ENCODE peak calls at places on chromosomes 16 and 17, in four cellular contexts. One of them, this sample, is unnamed.

GRCh38 chr17:11340798-11341197 is 99.8 kb downstream of the SHISA6 start:
- DNase-seq in endodermal cell: no peak
- DNase-seq in cardiac muscle cell: no peak
- DNase-seq in GM12865: no peak
- DNase-seq in this sample: no peak

GRCh38 chr17:61409301-61410099 is 9.9 kb downstream of the TBX2 start:
- DNase-seq in endodermal cell: peak; percentile 87
- DNase-seq in cardiac muscle cell: peak; percentile 86
- DNase-seq in GM12865: peak; percentile 58
- DNase-seq in this sample: no peak

GRCh38 chr16:51125992-51126391 is 25.1 kb downstream of the SALL1 start:
- DNase-seq in endodermal cell: peak; percentile 73
- DNase-seq in cardiac muscle cell: no peak
- DNase-seq in GM12865: no peak
- DNase-seq in this sample: no peak

GRCh38 chr17:40809721-40810421 is 10.1 kb upstream of the KRT28 start:
- DNase-seq in endodermal cell: no peak
- DNase-seq in cardiac muscle cell: no peak
- DNase-seq in GM12865: no peak
- DNase-seq in this sample: no peak

GRCh38 chr17:17236295-17237025 is 508 bp downstream of the FLCN start:
- DNase-seq in endodermal cell: no peak
- DNase-seq in cardiac muscle cell: no peak
- DNase-seq in GM12865: peak; percentile 13
- DNase-seq in this sample: no peak

GRCh38 chr17:50059759-50060273 is 3.9 kb downstream of the ITGA3 start:
- DNase-seq in endodermal cell: peak; percentile 44
- DNase-seq in cardiac muscle cell: no peak
- DNase-seq in GM12865: no peak
- DNase-seq in this sample: no peak

GRCh38 chr16:9901-10665 is 43.3 kb downstream of the POLR3K start:
- DNase-seq in endodermal cell: no peak
- DNase-seq in cardiac muscle cell: no peak
- DNase-seq in GM12865: no peak
- DNase-seq in this sample: no peak

GRCh38 chr17:13038931-13039665 is 21.3 kb upstream of the ELAC2 start:
- DNase-seq in endodermal cell: no peak
- DNase-seq in cardiac muscle cell: no peak
- DNase-seq in GM12865: no peak
- DNase-seq in this sample: no peak

GRCh38 chr17:917391-917811 is 62.2 kb downstream of the NXN start:
- DNase-seq in endodermal cell: no peak
- DNase-seq in cardiac muscle cell: no peak
- DNase-seq in GM12865: no peak
- DNase-seq in this sample: no peak

GRCh38 chr16:50680907-50681885 is at the start of gene SNX20:
- DNase-seq in endodermal cell: peak; percentile 32
- DNase-seq in cardiac muscle cell: no peak
- DNase-seq in GM12865: peak; percentile 83
- DNase-seq in this sample: no peak

GRCh38 chr17:83109793-83110645 is 30.6 kb downstream of the METRNL start:
- DNase-seq in endodermal cell: no peak
- DNase-seq in cardiac muscle cell: peak; percentile 73
- DNase-seq in GM12865: no peak
- DNase-seq in this sample: no peak

GRCh38 chr16:672371-672770 is 3.1 kb upstream of the RHBDL1 start:
- DNase-seq in endodermal cell: no peak
- DNase-seq in cardiac muscle cell: no peak
- DNase-seq in GM12865: no peak
- DNase-seq in this sample: no peak

GRCh38 chr17:79925242-79925957 is 86.2 kb upstream of the CBX4 start:
- DNase-seq in endodermal cell: peak; percentile 78
- DNase-seq in cardiac muscle cell: no peak
- DNase-seq in GM12865: no peak
- DNase-seq in this sample: no peak

GRCh38 chr17:44362964-44363612 is 565 bp downstream of the FAM171A2 start:
- DNase-seq in endodermal cell: peak; percentile 82
- DNase-seq in cardiac muscle cell: peak; percentile 53
- DNase-seq in GM12865: no peak
- DNase-seq in this sample: no peak

GRCh38 chr17:27747462-27748359 is 52.6 kb downstream of the NOS2 start:
- DNase-seq in endodermal cell: peak; percentile 91
- DNase-seq in cardiac muscle cell: no peak
- DNase-seq in GM12865: no peak
- DNase-seq in this sample: no peak

GRCh38 chr17:3635474-3636153 is 436 bp downstream of the SHPK start:
- DNase-seq in endodermal cell: no peak
- DNase-seq in cardiac muscle cell: no peak
- DNase-seq in GM12865: peak; percentile 63
- DNase-seq in this sample: no peak

GRCh38 chr16:83802559-83802958 is 5.2 kb upstream of the HSBP1 start:
- DNase-seq in endodermal cell: peak; percentile 70
- DNase-seq in cardiac muscle cell: no peak
- DNase-seq in GM12865: no peak
- DNase-seq in this sample: no peak

GRCh38 chr17:58966208-58966607 is 140.5 kb downstream of the TRIM37 start:
- DNase-seq in endodermal cell: no peak
- DNase-seq in cardiac muscle cell: no peak
- DNase-seq in GM12865: no peak
- DNase-seq in this sample: no peak

GRCh38 chr16:78501744-78502143 is 402.3 kb downstream of the WWOX start:
- DNase-seq in endodermal cell: no peak
- DNase-seq in cardiac muscle cell: no peak
- DNase-seq in GM12865: no peak
- DNase-seq in this sample: no peak

GRCh38 chr17:1714980-1715802 is 5.0 kb upstream of the TLCD2 start:
- DNase-seq in endodermal cell: peak; percentile 94
- DNase-seq in cardiac muscle cell: peak; percentile 72
- DNase-seq in GM12865: no peak
- DNase-seq in this sample: no peak

GRCh38 chr16:17313085-17313611 is 157.6 kb downstream of the XYLT1 start:
- DNase-seq in endodermal cell: no peak
- DNase-seq in cardiac muscle cell: no peak
- DNase-seq in GM12865: no peak
- DNase-seq in this sample: no peak

GRCh38 chr17:77744268-77744988 is 214.1 kb upstream of the TNRC6C start:
- DNase-seq in endodermal cell: peak; percentile 36
- DNase-seq in cardiac muscle cell: no peak
- DNase-seq in GM12865: no peak
- DNase-seq in this sample: no peak

GRCh38 chr17:76150712-76151622 is 9.9 kb upstream of the FOXJ1 start:
- DNase-seq in endodermal cell: peak; percentile 42
- DNase-seq in cardiac muscle cell: no peak
- DNase-seq in GM12865: no peak
- DNase-seq in this sample: no peak

GRCh38 chr17:56679148-56679766 is 85.8 kb downstream of the NOG start:
- DNase-seq in endodermal cell: peak; percentile 66
- DNase-seq in cardiac muscle cell: peak; percentile 66
- DNase-seq in GM12865: no peak
- DNase-seq in this sample: no peak

GRCh38 chr16:67949645-67950044 is 5.7 kb upstream of the LCAT start:
- DNase-seq in endodermal cell: no peak
- DNase-seq in cardiac muscle cell: no peak
- DNase-seq in GM12865: no peak
- DNase-seq in this sample: no peak

GRCh38 chr17:7355053-7355452 is at the start of gene TMEM95:
- DNase-seq in endodermal cell: no peak
- DNase-seq in cardiac muscle cell: no peak
- DNase-seq in GM12865: no peak
- DNase-seq in this sample: no peak

GRCh38 chr17:47423406-47424295 is 99.9 kb downstream of the EFCAB13 start:
- DNase-seq in endodermal cell: peak; percentile 87
- DNase-seq in cardiac muscle cell: peak; percentile 15
- DNase-seq in GM12865: peak; percentile 7
- DNase-seq in this sample: no peak

GRCh38 chr16:27811881-27812280 is 251.6 kb downstream of the GSG1L start:
- DNase-seq in endodermal cell: peak; percentile 3
- DNase-seq in cardiac muscle cell: no peak
- DNase-seq in GM12865: no peak
- DNase-seq in this sample: no peak

GRCh38 chr17:57396515-57396921 is 140.2 kb downstream of the MSI2 start:
- DNase-seq in endodermal cell: no peak
- DNase-seq in cardiac muscle cell: peak; percentile 15
- DNase-seq in GM12865: no peak
- DNase-seq in this sample: no peak

GRCh38 chr17:65794572-65794971 is 233.1 kb upstream of the AXIN2 start:
- DNase-seq in endodermal cell: peak; percentile 78
- DNase-seq in cardiac muscle cell: peak; percentile 37
- DNase-seq in GM12865: peak; percentile 31
- DNase-seq in this sample: no peak

GRCh38 chr16:16780588-16780987 is 401.6 kb downstream of the NPIPA7 start:
- DNase-seq in endodermal cell: peak; percentile 74
- DNase-seq in cardiac muscle cell: no peak
- DNase-seq in GM12865: no peak
- DNase-seq in this sample: no peak

GRCh38 chr17:36094746-36095145 is 4.8 kb upstream of the CCL3 start:
- DNase-seq in endodermal cell: no peak
- DNase-seq in cardiac muscle cell: no peak
- DNase-seq in GM12865: peak; percentile 30
- DNase-seq in this sample: no peak

GRCh38 chr16:396605-397004 is 394 bp upstream of the NME4 start:
- DNase-seq in endodermal cell: peak; percentile 83
- DNase-seq in cardiac muscle cell: peak; percentile 68
- DNase-seq in GM12865: peak; percentile 59
- DNase-seq in this sample: no peak

GRCh38 chr17:81481011-81481799 is 31.4 kb downstream of the ACTG1 start:
- DNase-seq in endodermal cell: peak; percentile 81
- DNase-seq in cardiac muscle cell: peak; percentile 88
- DNase-seq in GM12865: no peak
- DNase-seq in this sample: no peak
- TF ChIP-seq CTCF in endodermal cell: no peak
- TF ChIP-seq CTCF in cardiac muscle cell: no peak
- TF ChIP-seq CTCF in GM12865: no peak
- TF ChIP-seq CTCF in this sample: no peak

DNA sequence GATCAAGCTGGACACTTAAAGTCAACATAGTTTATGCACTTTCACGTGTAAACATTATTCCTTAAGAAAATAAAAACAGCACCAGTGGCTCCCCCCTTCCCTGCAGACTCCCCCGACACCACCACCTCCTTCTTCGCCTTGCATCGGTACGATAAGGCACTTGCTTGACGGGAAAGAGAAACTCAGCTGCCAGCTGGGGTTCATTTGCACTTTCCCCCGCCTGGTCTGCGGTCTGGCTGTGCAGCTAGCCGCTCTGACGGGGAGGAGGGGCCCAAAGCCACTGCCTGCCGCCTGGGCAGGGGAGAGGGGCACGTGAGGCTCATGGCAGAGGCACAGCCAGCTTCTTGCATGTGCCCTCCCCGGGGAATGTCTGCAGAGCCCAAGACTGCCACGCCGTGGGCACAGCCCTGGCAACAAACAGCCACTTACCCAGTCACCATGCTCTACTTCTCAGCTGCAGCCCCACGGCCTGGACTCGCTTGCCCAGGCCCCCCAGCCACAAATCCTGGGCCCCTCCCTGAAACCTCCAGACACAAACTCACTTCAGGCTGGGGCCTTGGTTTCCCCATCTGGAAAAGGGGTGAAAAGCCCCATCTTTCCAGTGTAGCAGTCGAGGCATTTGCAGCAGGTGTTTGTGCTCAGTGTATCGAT is 16.5 kb upstream of the PRM1 start:
- DNase-seq in endodermal cell: peak; percentile 82
- DNase-seq in cardiac muscle cell: peak; percentile 69
- DNase-seq in GM12865: peak; percentile 93
- DNase-seq in this sample: peak; percentile 71
- H3K4me3 ChIP-seq in endodermal cell: no peak overlapping the region
- H3K4me3 ChIP-seq in cardiac muscle cell: no peak overlapping the region
- H3K4me3 ChIP-seq in GM12865: peak overlapping the region; percentile 37
- H3K4me3 ChIP-seq in this sample: peak overlapping the region; percentile 15

DNA sequence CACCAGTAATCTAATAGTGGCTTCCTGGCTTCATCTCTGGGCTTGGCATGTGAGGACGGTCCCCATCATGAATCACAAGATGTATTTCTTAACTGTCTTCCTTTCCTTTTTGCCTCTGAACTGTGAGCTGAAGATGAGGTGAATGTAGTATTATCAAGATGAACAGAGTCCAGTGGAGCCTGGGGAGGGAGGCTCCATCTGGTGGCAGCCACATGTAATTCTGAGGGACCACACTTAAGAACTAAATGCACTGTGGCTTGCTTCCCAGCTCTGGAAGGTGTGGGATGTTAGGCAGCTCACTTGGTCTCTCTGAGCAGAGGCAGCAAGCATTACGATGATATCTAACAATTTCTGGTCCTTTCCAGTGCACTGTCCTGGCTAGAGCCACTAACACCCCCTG is 354.9 kb upstream of the ASIC2 start:
- DNase-seq in endodermal cell: peak; percentile 71
- DNase-seq in cardiac muscle cell: peak; percentile 43
- DNase-seq in GM12865: peak; percentile 37
- DNase-seq in this sample: no peak
- TF ChIP-seq CTCF in endodermal cell: peak; percentile 82
- TF ChIP-seq CTCF in cardiac muscle cell: peak; percentile 24
- TF ChIP-seq CTCF in GM12865: peak; percentile 54
- TF ChIP-seq CTCF in this sample: peak; percentile 60

GRCh38 chr17:8628172-8628571 is 2.4 kb downstream of the MYH10 start:
- DNase-seq in endodermal cell: no peak
- DNase-seq in cardiac muscle cell: peak; percentile 35
- DNase-seq in GM12865: no peak
- DNase-seq in this sample: no peak
- H3K4me3 ChIP-seq in endodermal cell: peak overlapping the region; percentile 82
- H3K4me3 ChIP-seq in cardiac muscle cell: peak overlapping the region; percentile 79
- H3K4me3 ChIP-seq in GM12865: no peak overlapping the region
- H3K4me3 ChIP-seq in this sample: no peak overlapping the region

GRCh38 chr17:68794636-68795503 is 160.3 kb downstream of the ABCA8 start:
- DNase-seq in endodermal cell: no peak
- DNase-seq in cardiac muscle cell: no peak
- DNase-seq in GM12865: peak; percentile 41
- DNase-seq in this sample: no peak
- TF ChIP-seq CTCF in endodermal cell: peak; percentile 58
- TF ChIP-seq CTCF in cardiac muscle cell: peak; percentile 48
- TF ChIP-seq CTCF in GM12865: peak; percentile 18
- TF ChIP-seq CTCF in this sample: peak; percentile 32

GRCh38 chr17:39486242-39486641 is 25.0 kb downstream of the CDK12 start:
- DNase-seq in endodermal cell: no peak
- DNase-seq in cardiac muscle cell: no peak
- DNase-seq in GM12865: no peak
- DNase-seq in this sample: no peak
- H3K4me3 ChIP-seq in endodermal cell: no peak overlapping the region
- H3K4me3 ChIP-seq in cardiac muscle cell: no peak overlapping the region
- H3K4me3 ChIP-seq in GM12865: no peak overlapping the region
- H3K4me3 ChIP-seq in this sample: no peak overlapping the region